ENCODE peak calls at places on chromosomes 3 and 15, in eight cellular contexts. X is body of pancreas, A is Panc1, S is dorsolateral prefrontal cortex, I is IMR-90, N is Caco-2, Q is fibroblast of mammary gland, H is heart left ventricle. M is an unnamed sample.

GRCh38 chr3:51350751-51351150 is 34.3 kb upstream of the MANF start:
- DNase-seq in Q (no peak), I (no peak), S (peak), X (no peak), N (no peak), H (no peak), A (no peak), M (no peak)

GRCh38 chr3:120039642-120040610 is 54.3 kb downstream of the GSK3B start:
- DNase-seq in H (no peak), A (no peak), S (no peak), I (no peak), X (no peak), N (no peak), Q (no peak), M (no peak)

GRCh38 chr3:159620873-159621272 is 367.8 kb upstream of the IL12A start:
- DNase-seq in Q (peak), N (no peak), S (no peak), I (peak), A (peak), H (no peak), X (no peak), M (peak)

GRCh38 chr3:8486945-8487344 is 14.7 kb upstream of the LMCD1 start:
- DNase-seq in S (no peak), Q (no peak), N (peak), X (peak), H (no peak), A (no peak), I (no peak), M (no peak)

GRCh38 chr3:171883257-171883892 is 40.2 kb downstream of the TMEM212 start:
- DNase-seq in H (no peak), Q (no peak), S (no peak), N (no peak), I (no peak), A (no peak), X (no peak), M (no peak)

GRCh38 chr15:48435356-48435755 is 104.1 kb downstream of the DUT start:
- DNase-seq in X (no peak), I (peak), S (no peak), N (no peak), A (no peak), H (no peak), Q (no peak), M (no peak)

GRCh38 chr3:57757642-57758297 is 1.7 kb downstream of the SLMAP start:
- DNase-seq in S (no peak), N (no peak), H (no peak), A (no peak), I (peak), Q (peak), X (peak), M (peak)

GRCh38 chr15:74432968-74433591 is 678 bp downstream of the SEMA7A start:
- DNase-seq in A (no peak), I (no peak), N (no peak), X (no peak), S (no peak), H (no peak), Q (no peak), M (no peak)

GRCh38 chr3:130379274-130379673 is 33.8 kb downstream of the COL6A5 start:
- DNase-seq in S (no peak), I (no peak), H (no peak), Q (peak), A (no peak), N (no peak), X (no peak), M (no peak)

DNA sequence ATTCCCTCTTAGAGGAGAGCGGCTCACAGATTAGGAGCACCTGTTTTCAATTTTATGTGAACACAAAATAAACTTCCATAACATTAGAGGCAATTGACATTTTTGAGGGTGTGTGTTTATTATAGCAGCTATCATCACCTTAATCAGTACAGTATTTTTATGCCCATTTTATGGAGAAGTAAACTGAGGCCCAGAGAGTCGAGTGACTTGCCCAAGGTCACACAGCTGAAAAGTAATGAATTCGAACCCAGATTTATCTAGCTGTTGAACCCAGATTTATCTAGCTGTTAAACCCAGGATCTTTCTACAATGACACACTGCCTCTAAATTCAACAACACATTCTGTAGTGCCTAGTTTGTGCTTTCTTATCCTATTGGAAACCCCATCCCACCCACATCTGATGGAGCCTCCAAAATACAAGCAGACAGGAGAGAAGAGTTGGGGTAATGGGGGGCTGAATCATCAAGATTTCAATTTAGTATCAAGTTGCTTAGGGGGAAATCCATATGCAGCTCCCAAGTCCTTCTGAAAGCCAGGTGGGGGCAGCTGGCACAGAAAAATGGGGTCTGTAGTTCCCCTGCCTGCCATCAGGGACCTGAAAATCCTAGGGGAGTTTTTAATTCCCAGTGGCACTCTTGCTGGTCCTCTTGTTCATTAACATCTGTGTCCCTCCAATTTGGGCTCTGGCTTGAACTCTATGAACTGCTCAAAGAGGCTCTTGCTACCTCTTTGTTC is 50.4 kb upstream of the TRA2B start:
- DNase-seq in A (no peak), N (no peak), I (no peak), H (no peak), X (no peak), S (no peak), Q (no peak), M (no peak)
- TF ChIP-seq CTCF in A (no peak), N (no peak), I (peak), H (no peak), X (no peak), S (no peak), Q (no peak), M (no peak)

GRCh38 chr3:113287111-113287817 is 75.9 kb downstream of the BOC start:
- DNase-seq in Q (peak), N (no peak), S (peak), H (no peak), X (no peak), A (peak), I (peak), M (peak)
- H3K4me3 ChIP-seq in Q (no peak), N (no peak), S (no peak), H (no peak), X (no peak), A (no peak), I (no peak), M (no peak)

GRCh38 chr3:32844914-32845313 is 27.1 kb downstream of the TRIM71 start:
- DNase-seq in S (peak), Q (no peak), A (no peak), N (no peak), I (no peak), X (peak), H (no peak), M (no peak)
- TF ChIP-seq CTCF in S (no peak), Q (no peak), A (no peak), N (peak), I (no peak), X (no peak), H (no peak), M (no peak)

GRCh38 chr3:115598216-115598615 is 25.1 kb upstream of the GAP43 start:
- DNase-seq in H (no peak), I (no peak), N (no peak), A (no peak), X (no peak), S (no peak), Q (no peak), M (no peak)
- H3K4me3 ChIP-seq in H (no peak), I (no peak), N (no peak), A (no peak), X (no peak), S (no peak), Q (no peak), M (no peak)

DNA sequence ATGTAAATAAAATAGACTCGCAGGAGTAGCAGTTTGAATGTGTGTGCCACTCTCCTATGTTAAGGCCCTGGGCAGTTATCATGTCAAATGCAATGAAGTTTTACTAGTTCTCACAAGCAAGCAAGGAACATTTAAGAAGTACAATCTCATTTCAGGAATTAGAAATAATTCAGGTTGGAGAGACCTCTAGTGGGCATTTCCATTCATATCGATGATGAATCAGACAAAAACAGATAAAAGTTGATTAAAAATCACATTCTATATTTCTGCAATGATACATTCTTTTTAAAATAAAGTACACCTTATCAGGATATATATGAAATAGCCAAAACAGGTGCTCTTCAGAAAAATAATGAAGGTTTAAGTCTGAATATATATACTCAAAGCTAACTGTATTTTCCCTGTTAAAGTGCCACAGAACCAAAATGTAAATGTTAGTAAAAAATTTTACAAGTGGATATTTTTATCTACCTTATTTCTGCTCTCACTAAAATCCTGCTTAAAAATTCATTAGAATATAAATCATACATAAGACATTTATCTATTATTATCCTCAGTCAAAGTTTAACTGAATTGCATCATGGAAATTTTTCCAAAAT is 492.4 kb upstream of the FRG2C start:
- DNase-seq in H (no peak), I (peak), A (no peak), Q (peak), N (no peak), X (no peak), S (no peak), M (peak)
- TF ChIP-seq CTCF in H (peak), I (peak), A (peak), Q (peak), N (peak), X (peak), S (peak), M (peak)

GRCh38 chr3:177346878-177347277 is 149.6 kb upstream of the TBL1XR1 start:
- DNase-seq in N (no peak), I (no peak), Q (no peak), A (no peak), H (no peak), S (no peak), X (peak), M (no peak)

GRCh38 chr3:177345973-177346503 is 148.8 kb upstream of the TBL1XR1 start:
- DNase-seq in Q (no peak), I (no peak), X (no peak), A (no peak), H (no peak), S (no peak), N (no peak), M (no peak)

GRCh38 chr3:177347611-177348010 is 150.3 kb upstream of the TBL1XR1 start:
- DNase-seq in A (no peak), X (no peak), I (no peak), Q (no peak), S (no peak), H (no peak), N (no peak), M (no peak)

GRCh38 chr3:177343122-177343521 is 145.8 kb upstream of the TBL1XR1 start:
- DNase-seq in N (no peak), A (no peak), H (no peak), X (no peak), Q (no peak), I (no peak), S (no peak), M (no peak)

DNA sequence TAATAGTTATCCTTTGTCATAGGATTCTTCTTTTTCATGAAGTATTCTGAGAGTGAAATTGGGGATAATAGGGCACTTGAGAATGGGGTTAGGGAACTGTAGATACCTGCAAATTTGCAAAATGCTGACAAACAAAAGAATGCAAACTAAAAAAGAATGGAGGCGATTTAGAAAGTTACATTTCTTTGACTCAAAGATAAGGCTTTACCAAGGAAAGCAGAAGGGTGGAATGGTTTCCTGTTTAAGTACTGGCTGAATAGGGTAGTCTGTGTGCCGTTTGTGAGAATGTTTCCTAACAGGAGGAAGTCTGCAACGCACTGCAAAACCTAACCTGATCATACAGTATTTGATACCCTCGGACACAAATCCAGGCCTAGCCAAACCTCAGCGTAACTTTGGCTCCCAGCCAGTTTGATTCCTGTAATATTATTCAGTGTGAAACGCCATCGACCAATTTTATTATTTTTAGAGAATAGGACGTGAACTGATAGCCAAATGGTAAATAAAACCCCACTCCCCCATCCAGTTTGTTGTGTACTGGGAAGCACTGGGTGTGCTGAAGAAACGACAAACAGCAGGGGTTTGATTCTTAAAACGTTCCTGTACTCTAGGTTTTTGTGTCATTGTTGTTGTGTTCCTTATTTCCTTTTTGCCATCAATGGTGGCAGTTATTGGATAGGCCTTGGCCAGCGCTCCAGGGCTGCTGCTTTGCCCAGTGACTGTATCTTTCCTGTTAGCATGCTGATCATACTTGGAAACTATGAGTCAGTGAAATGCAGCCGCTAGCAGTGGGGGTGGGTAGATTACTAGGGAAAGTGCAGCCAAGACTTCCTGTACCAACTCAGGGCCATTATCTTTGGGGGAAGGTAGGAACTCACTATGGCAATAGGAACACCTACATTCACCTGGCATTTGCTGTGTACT is 148.0 kb upstream of the TBL1XR1 start:
- DNase-seq in Q (peak), S (peak), A (peak), N (peak), I (peak), H (peak), X (peak), M (peak)
- H3K4me3 ChIP-seq in Q (no peak), S (no peak), A (peak), N (no peak), I (no peak), H (no peak), X (no peak), M (no peak)

DNA sequence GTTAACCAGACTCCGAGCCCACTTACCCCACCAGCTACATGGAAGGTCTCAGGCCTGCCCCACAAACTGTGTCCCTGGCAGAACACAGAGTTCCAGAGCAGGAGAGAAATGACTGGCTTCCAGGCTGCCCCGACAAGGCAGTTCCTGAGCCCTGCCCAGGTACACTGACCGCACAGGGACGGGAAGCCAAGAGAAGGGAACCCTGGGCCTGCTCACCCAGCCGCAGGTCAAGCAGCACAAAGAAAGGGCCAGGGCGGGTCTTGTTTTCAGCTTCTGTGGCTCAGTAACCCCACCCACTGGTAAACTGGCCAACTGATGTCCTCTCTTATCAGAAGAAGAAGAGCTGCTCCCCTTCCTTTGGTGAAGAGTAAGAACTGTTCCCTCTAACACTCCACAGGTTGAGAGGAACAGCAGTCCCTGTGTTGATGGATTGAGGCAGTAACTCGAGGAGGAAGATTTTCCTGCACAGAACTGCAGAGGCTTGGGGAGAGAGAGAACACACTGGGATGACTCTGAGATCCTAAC is 68.4 kb downstream of the CRTC3 start:
- DNase-seq in A (no peak), I (no peak), Q (peak), H (peak), X (peak), N (peak), S (no peak), M (no peak)
- TF ChIP-seq CTCF in A (no peak), I (peak), Q (peak), H (peak), X (no peak), N (peak), S (peak), M (no peak)

GRCh38 chr3:100602506-100603444 is 6.6 kb upstream of the ADGRG7 start:
- DNase-seq in X (no peak), N (peak), S (no peak), I (peak), A (no peak), Q (peak), H (no peak), M (peak)
- H3K4me3 ChIP-seq in X (no peak), N (no peak), S (no peak), I (no peak), A (no peak), Q (no peak), H (peak), M (no peak)

GRCh38 chr3:78991656-78992055 is 776.1 kb downstream of the ROBO1 start:
- DNase-seq in A (no peak), H (no peak), X (no peak), S (no peak), I (no peak), Q (no peak), N (no peak), M (no peak)

GRCh38 chr3:78986702-78987101 is 781.1 kb downstream of the ROBO1 start:
- DNase-seq in A (no peak), S (no peak), Q (no peak), X (no peak), I (no peak), H (no peak), N (no peak), M (no peak)

GRCh38 chr3:78990164-78990563 is 777.6 kb downstream of the ROBO1 start:
- DNase-seq in Q (no peak), S (no peak), A (no peak), I (no peak), X (no peak), N (no peak), H (no peak), M (no peak)

GRCh38 chr3:78992400-78992799 is 775.4 kb downstream of the ROBO1 start:
- DNase-seq in Q (no peak), H (no peak), A (no peak), N (no peak), S (no peak), X (no peak), I (no peak), M (no peak)

DNA sequence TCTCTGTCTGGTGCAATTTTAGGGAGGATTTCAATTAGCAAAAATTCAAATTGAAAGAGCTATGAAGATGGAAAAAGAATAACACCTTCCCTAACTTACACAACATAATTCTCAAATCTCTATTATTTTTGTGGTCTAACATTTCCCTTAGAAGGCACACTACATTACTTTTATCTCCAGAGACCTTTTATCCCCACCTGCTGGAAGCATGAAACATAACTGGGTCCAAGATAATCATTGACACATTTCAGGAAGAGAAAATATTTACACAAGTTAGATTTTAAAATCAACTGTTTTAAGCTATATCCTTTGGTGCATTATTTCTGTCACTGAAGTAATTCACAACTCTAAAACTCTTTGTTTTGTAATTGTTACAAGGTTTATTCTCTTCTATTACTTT is 779.5 kb downstream of the ROBO1 start:
- DNase-seq in Q (peak), A (no peak), H (no peak), I (peak), N (no peak), X (no peak), S (no peak), M (peak)
- TF ChIP-seq CTCF in Q (peak), A (peak), H (no peak), I (peak), N (peak), X (peak), S (peak), M (peak)

GRCh38 chr3:38726751-38727150 is 77.3 kb upstream of the SCN5A start:
- DNase-seq in A (no peak), H (no peak), X (no peak), Q (no peak), N (no peak), I (no peak), S (no peak), M (no peak)

GRCh38 chr3:38725726-38726410 is 76.4 kb upstream of the SCN5A start:
- DNase-seq in H (peak), X (no peak), A (no peak), Q (peak), S (no peak), I (peak), N (no peak), M (peak)

GRCh38 chr3:38728008-38728407 is 78.5 kb upstream of the SCN5A start:
- DNase-seq in S (no peak), Q (no peak), X (no peak), I (no peak), H (no peak), N (no peak), A (no peak), M (no peak)

GRCh38 chr3:38730281-38730680 is 80.8 kb upstream of the SCN5A start:
- DNase-seq in S (no peak), N (no peak), A (no peak), Q (peak), H (no peak), I (peak), X (no peak), M (peak)

GRCh38 chr3:38731522-38731921 is 82.0 kb upstream of the SCN5A start:
- DNase-seq in N (no peak), S (no peak), X (no peak), Q (peak), A (no peak), H (no peak), I (peak), M (peak)
- H3K4me3 ChIP-seq in N (no peak), S (no peak), X (no peak), Q (no peak), A (no peak), H (no peak), I (no peak), M (no peak)